ENCODE peak calls at places on chromosomes 12 and 14, in ten cellular contexts. W is epithelial cell of proximal tubule, U is astrocyte of the spinal cord, T is HL-60, S is uterus, P is cardiac fibroblast, G is heart left ventricle, E is DND-41, D is GM12878, I is adipocyte. J is an unnamed sample.

GRCh38 chr12:116454950-116455447 is 104.2 kb upstream of the MAP1LC3B2 start:
- DNase-seq in D (no peak), U (peak), P (peak), I (peak), G (no peak), T (no peak), E (no peak), W (no peak), S (no peak), J (peak)

GRCh38 chr12:79127268-79127895 is 262.8 kb downstream of the SYT1 start:
- DNase-seq in D (no peak), T (peak), I (peak), P (peak), G (no peak), W (peak), S (no peak), E (no peak), U (peak), J (peak)

GRCh38 chr14:38605193-38606114 is 349.6 kb upstream of the CLEC14A start:
- DNase-seq in D (no peak), G (no peak), E (no peak), W (no peak), U (no peak), S (no peak), P (peak), I (peak), T (no peak), J (peak)

GRCh38 chr14:22886500-22887259 is 3.7 kb downstream of the REM2 start:
- DNase-seq in I (peak), E (peak), D (peak), U (peak), S (peak), P (peak), W (no peak), G (peak), T (no peak), J (peak)

GRCh38 chr14:40417777-40418401 is 985.7 kb upstream of the FBXO33 start:
- DNase-seq in U (no peak), D (no peak), W (no peak), P (peak), I (no peak), G (no peak), S (no peak), T (peak), E (peak), J (no peak)

GRCh38 chr12:49342914-49343731 is 3.6 kb upstream of the DNAJC22 start:
- DNase-seq in D (no peak), T (no peak), E (no peak), P (no peak), G (no peak), U (no peak), S (no peak), W (no peak), I (peak), J (no peak)

GRCh38 chr12:119171266-119171665 is 7.5 kb upstream of the HSPB8 start:
- DNase-seq in E (no peak), W (no peak), U (no peak), S (no peak), D (no peak), I (no peak), P (no peak), G (no peak), T (no peak), J (no peak)

GRCh38 chr14:73662439-73663056 is 17.8 kb downstream of the DNAL1 start:
- DNase-seq in T (no peak), I (peak), E (no peak), D (no peak), P (peak), G (no peak), U (peak), S (peak), W (peak), J (peak)

GRCh38 chr14:88323520-88324199 is 591 bp upstream of the KCNK10 start:
- DNase-seq in P (peak), T (no peak), I (peak), G (no peak), W (no peak), U (no peak), D (no peak), E (no peak), S (no peak), J (no peak)

GRCh38 chr12:112219195-112219594 is 93.8 kb downstream of the TRAFD1 start:
- DNase-seq in I (no peak), E (no peak), G (no peak), P (peak), T (no peak), U (no peak), W (no peak), D (no peak), S (no peak), J (no peak)

GRCh38 chr14:89753828-89754439 is 200.6 kb downstream of the EFCAB11 start:
- DNase-seq in U (no peak), E (no peak), I (no peak), G (no peak), D (no peak), S (no peak), W (no peak), P (no peak), T (no peak), J (no peak)

DNA sequence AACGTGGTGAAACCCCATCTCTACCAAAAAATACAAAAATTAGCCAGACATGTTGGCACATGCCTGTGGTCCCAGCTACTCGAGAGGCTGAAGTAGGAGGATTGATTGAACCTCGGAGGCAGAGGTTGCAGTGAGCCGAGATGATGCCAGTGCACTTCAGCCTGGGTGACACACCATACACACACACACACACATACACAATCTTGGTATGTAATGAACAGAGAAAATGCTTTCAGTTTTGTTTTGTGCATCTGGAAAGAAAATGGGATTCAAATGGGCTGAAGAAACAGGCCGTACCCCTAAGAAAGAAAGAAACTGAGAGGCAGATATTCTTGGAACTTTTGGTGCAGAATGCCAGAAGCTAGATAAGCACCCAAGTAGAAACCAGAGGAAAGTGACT is 107.2 kb downstream of the PDE3A start:
- DNase-seq in W (no peak), G (no peak), T (no peak), S (no peak), E (no peak), U (no peak), I (peak), D (no peak), P (peak), J (no peak)
- H3K4me3 ChIP-seq in W (no peak), G (no peak), T (no peak), S (no peak), E (no peak), U (no peak), I (peak), D (no peak), P (no peak), J (no peak)

DNA sequence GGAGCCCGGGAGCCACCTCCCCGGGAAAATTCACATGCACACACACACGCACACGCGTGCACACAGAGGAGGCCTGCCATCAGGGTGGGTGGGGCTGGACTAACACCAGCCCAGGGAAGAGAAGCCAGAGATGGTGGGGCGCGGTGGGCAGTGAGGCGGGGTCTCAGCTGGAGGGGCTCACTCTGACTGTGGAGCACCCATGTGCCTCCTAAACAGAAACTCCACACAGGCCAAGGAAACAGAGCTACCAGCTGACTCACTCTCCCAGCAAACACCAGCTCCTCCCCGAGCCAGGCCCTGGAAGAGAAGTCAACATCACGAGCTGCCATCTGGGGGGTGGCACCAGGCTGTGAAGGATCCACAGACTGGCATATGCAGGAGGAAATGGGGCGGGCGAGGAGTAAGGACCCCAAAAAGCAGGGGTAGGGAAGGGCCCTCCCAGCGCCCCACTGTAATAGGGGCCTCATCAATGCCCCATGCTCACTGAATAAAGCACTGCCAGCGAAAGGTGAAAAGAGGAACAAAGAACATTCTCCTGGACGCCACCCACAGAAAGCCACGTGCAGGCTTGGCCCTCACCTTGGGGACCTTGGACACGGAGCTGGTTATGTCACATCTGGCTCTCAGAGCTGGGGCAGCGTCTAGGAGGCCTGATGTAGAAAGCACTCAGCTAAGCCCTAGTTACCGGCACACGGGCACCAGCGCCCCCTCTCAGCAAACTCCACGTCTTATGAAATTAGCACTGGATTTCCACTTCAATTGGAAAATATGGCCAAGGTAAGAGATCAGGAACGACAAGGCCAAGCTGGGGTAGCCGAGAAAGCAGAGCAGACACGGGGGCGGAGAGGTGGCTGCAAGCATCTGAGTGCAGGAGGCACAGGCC is 8.4 kb upstream of the INF2 start:
- DNase-seq in U (peak), I (peak), T (no peak), G (peak), W (no peak), P (peak), S (peak), D (no peak), E (no peak), J (peak)
- H3K4me3 ChIP-seq in U (no peak), I (peak), T (no peak), G (peak), W (peak), P (peak), S (no peak), D (no peak), E (no peak), J (no peak)

DNA sequence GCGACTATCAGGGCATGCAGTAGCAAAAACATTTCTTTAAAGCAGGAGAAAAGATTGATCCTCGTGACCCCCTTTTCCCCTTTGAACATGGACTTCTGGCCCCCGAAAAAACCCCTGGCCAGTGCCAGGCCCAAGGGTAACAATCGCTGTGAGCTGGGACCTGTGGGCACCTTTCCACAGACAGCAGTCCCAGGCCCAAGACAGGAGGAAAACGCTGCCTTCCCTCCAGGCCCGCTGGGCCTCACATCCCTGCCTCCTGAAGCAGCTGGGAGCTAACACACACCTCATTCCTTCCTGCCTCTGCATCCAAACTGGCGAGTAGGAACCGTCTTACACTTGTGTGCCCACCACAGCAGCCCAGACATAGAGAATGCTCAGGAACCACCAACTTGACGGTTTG is 1.2 kb downstream of the VWF start:
- DNase-seq in I (no peak), D (no peak), W (no peak), T (no peak), P (no peak), E (no peak), U (no peak), S (no peak), G (no peak), J (peak)
- H3K4me3 ChIP-seq in I (no peak), D (no peak), W (no peak), T (no peak), P (no peak), E (no peak), U (no peak), S (peak), G (peak), J (peak)

GRCh38 chr14:41739203-41739602 is 132.5 kb downstream of the LRFN5 start:
- DNase-seq in P (no peak), S (no peak), T (no peak), E (no peak), G (no peak), W (no peak), D (no peak), I (no peak), U (no peak), J (no peak)
- H3K4me3 ChIP-seq in P (no peak), S (no peak), T (no peak), E (no peak), G (no peak), W (no peak), D (no peak), I (no peak), U (no peak), J (no peak)

DNA sequence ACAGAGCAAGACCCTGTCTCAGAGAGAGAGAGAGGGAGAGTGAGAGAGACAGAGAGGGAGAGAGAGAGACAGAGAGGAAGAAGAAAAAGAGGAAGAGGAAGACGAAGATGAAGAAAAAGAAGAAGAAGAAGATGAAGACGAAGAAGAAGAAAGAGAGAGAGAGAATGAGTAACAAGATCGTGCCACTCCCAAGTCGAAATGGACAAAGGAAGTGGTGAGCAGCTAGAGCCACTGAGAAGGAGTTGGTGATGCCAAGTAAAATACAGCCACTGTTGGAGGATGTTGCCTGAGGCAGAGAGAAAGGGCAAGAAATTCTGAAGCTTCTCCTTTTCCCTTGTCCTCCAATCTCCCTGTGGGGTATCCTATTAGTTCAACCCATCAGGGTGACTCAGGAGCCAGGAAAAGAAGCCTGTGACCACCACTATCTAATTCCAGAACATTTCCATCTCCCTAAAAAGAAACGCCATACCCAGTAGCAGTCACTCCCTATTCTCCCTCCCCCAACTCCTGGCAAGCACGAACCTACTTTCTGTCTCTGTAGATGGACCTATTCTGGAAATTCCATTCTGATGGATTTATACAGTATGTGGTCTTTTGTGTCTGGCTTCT is 12.6 kb upstream of the ANAPC5 start:
- DNase-seq in D (no peak), U (peak), E (no peak), P (no peak), T (no peak), I (peak), W (no peak), G (no peak), S (no peak), J (no peak)
- H3K4me3 ChIP-seq in D (no peak), U (no peak), E (no peak), P (no peak), T (no peak), I (no peak), W (no peak), G (no peak), S (no peak), J (no peak)

GRCh38 chr12:110893956-110894355 is 26.4 kb downstream of the MYL2 start:
- DNase-seq in W (no peak), D (no peak), S (no peak), G (no peak), U (no peak), P (no peak), I (no peak), E (no peak), T (no peak), J (no peak)
- H3K4me3 ChIP-seq in W (no peak), D (no peak), S (no peak), G (no peak), U (no peak), P (no peak), I (no peak), E (no peak), T (no peak), J (no peak)

DNA sequence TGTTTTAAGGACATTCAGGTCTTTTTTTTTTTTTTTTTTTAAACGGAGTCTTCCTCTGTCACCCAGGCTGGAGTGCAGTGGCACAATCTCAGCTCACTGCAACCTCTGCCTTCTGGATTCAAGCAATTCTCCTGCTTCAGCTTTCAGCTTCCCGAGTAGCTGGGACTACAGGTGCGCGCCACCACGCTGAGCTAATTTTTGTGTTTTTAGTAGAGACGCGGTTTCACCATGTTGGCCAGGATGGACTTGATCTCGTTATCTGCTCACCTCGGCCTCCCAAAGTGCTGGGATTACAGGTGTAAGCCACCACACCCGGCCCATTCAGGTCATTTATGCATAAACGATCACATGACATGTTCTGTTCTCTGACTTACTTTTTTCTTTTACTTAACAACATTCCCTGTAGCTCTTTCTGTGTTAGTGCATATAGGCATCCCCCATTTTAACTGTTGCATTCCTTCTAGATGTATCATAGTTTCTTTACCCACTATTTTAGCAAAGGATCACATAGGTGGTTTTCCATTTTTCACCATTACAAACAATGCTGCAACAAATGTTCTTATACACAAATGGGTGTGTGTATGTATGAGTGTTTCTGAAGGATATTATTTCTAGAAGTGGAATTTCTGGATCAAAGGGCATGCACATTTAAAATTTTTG is 74.2 kb downstream of the ARF6 start:
- DNase-seq in E (no peak), D (no peak), T (no peak), P (no peak), W (no peak), G (no peak), I (no peak), U (no peak), S (no peak), J (no peak)
- H3K4me3 ChIP-seq in E (no peak), D (no peak), T (no peak), P (no peak), W (no peak), G (no peak), I (no peak), U (no peak), S (no peak), J (no peak)

GRCh38 chr12:124941170-124941527 is 26.7 kb upstream of the UBC start:
- DNase-seq in P (no peak), G (no peak), I (no peak), E (no peak), W (no peak), S (no peak), T (no peak), U (no peak), D (no peak), J (no peak)
- H3K4me3 ChIP-seq in P (no peak), G (peak), I (peak), E (no peak), W (peak), S (no peak), T (peak), U (peak), D (peak), J (no peak)